ENCODE peak calls at places on chromosomes 11 and 22, in five cellular contexts. K is A549, D is HepG2, O is K562, W is GM12878. X is an unnamed sample.

GRCh38 chr11:12050911-12051667 is 42.7 kb upstream of the DKK3 start:
- DNase-seq in K (no peak), D (no peak), O (no peak), W (no peak), X (no peak)

GRCh38 chr11:126468102-126468521 is 112.6 kb downstream of the ST3GAL4 start:
- DNase-seq in K (no peak), D (no peak), O (no peak), W (no peak), X (no peak)

GRCh38 chr11:79486239-79486984 is 45.6 kb upstream of the TENM4 start:
- DNase-seq in K (no peak), D (no peak), O (no peak), W (no peak), X (no peak)

GRCh38 chr11:26947379-26947844 is 46.5 kb upstream of the FIBIN start:
- DNase-seq in K (no peak), D (no peak), O (no peak), W (no peak), X (peak)

GRCh38 chr11:34266090-34266912 is 91.5 kb downstream of the ABTB2 start:
- DNase-seq in K (no peak), D (no peak), O (peak), W (no peak), X (peak)

GRCh38 chr11:67646535-67647336 is 3.8 kb downstream of the ACY3 start:
- DNase-seq in K (no peak), D (no peak), O (no peak), W (peak), X (no peak)

GRCh38 chr11:15775051-15775541 is 581.2 kb downstream of the SOX6 start:
- DNase-seq in K (no peak), D (no peak), O (no peak), W (no peak), X (peak)

GRCh38 chr11:5737091-5737490 is 843 bp downstream of the OR56B1 start:
- DNase-seq in K (no peak), D (no peak), O (no peak), W (no peak), X (peak)

GRCh38 chr11:119843760-119844330 is 114.8 kb upstream of the NECTIN1 start:
- DNase-seq in K (peak), D (no peak), O (no peak), W (no peak), X (no peak)

GRCh38 chr11:119361961-119362725 is 15.6 kb upstream of the MFRP start:
- DNase-seq in K (no peak), D (no peak), O (peak), W (no peak), X (no peak)

GRCh38 chr11:100602716-100603115 is 84.4 kb upstream of the ARHGAP42 start:
- DNase-seq in K (no peak), D (no peak), O (no peak), W (no peak), X (no peak)

GRCh38 chr11:67468056-67468455 is 995 bp downstream of the TMEM134 start:
- DNase-seq in K (no peak), D (no peak), O (no peak), W (no peak), X (no peak)

GRCh38 chr11:126511475-126512115 is 156.1 kb downstream of the ST3GAL4 start:
- DNase-seq in K (no peak), D (no peak), O (no peak), W (no peak), X (no peak)

GRCh38 chr11:9130297-9130696 is 38.9 kb upstream of the SCUBE2 start:
- DNase-seq in K (no peak), D (no peak), O (no peak), W (no peak), X (no peak)

GRCh38 chr11:2298795-2299747 is 2.6 kb downstream of the C11orf21 start:
- DNase-seq in K (peak), D (peak), O (peak), W (no peak), X (no peak)

GRCh38 chr11:77436501-77436900 is 37.4 kb downstream of the PAK1 start:
- DNase-seq in K (no peak), D (no peak), O (no peak), W (no peak), X (no peak)

GRCh38 chr11:111823629-111824028 is 47.8 kb downstream of the ALG9 start:
- DNase-seq in K (no peak), D (peak), O (no peak), W (no peak), X (no peak)

GRCh38 chr22:27240298-27240885 is 561.2 kb downstream of the MN1 start:
- DNase-seq in K (no peak), D (no peak), O (no peak), W (no peak), X (peak)

GRCh38 chr11:76245720-76246119 is 39.4 kb upstream of the WNT11 start:
- DNase-seq in K (no peak), D (no peak), O (no peak), W (no peak), X (no peak)

GRCh38 chr11:86193297-86194095 is 51.1 kb upstream of the EED start:
- DNase-seq in K (peak), D (peak), O (peak), W (peak), X (peak)

GRCh38 chr11:113974741-113975470 is at the start of gene HTR3A:
- DNase-seq in K (no peak), D (peak), O (peak), W (no peak), X (no peak)

GRCh38 chr11:64472593-64473455 is 113.9 kb downstream of the RPS6KA4 start:
- DNase-seq in K (no peak), D (no peak), O (peak), W (no peak), X (no peak)

GRCh38 chr11:86670179-86670578 is 2.2 kb downstream of the ME3 start:
- DNase-seq in K (no peak), D (no peak), O (no peak), W (no peak), X (peak)

GRCh38 chr11:123122341-123122740 is 60.4 kb upstream of the HSPA8 start:
- DNase-seq in K (no peak), D (no peak), O (no peak), W (no peak), X (peak)

GRCh38 chr22:41579297-41579996 is 10.2 kb downstream of the PMM1 start:
- DNase-seq in K (no peak), D (no peak), O (no peak), W (no peak), X (no peak)
- TF ChIP-seq BHLHE40 in K (no peak), D (no peak), O (no peak), W (no peak), X (no peak)

DNA sequence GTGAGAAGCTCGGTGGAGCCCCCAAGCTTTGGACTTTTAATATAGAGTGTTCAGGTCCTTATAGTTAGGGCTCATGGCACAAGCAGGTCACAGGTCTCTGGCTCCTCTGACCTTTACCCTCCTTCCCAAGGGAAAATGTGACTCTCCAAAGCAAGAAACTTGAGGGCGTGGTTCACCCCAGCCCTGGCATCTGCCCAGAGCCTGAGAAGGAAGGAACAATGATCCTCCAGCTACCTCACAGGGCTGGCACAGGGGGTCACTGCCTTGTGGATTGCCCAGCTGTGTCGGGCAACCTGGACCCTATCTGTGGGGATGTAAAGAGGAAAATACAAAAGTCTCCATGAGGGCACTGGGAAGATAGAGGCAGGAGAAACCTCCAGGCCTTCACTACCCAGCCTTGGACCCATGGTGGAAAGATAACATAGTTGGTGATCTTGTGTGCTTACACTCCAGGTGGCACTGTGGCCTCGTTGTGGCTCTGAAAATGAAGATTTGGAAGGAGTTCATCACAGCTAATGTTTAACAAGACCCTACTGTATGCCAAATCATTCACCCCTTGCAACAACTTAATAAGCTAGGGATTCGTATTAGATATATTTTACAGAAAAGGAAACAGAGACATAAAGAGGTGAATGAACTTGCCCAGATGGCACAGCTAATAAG is 3.8 kb upstream of the ZNF195 start:
- DNase-seq in K (no peak), D (no peak), O (no peak), W (no peak), X (no peak)
- TF ChIP-seq CTCF in K (no peak), D (peak), O (no peak), W (no peak), X (peak)

DNA sequence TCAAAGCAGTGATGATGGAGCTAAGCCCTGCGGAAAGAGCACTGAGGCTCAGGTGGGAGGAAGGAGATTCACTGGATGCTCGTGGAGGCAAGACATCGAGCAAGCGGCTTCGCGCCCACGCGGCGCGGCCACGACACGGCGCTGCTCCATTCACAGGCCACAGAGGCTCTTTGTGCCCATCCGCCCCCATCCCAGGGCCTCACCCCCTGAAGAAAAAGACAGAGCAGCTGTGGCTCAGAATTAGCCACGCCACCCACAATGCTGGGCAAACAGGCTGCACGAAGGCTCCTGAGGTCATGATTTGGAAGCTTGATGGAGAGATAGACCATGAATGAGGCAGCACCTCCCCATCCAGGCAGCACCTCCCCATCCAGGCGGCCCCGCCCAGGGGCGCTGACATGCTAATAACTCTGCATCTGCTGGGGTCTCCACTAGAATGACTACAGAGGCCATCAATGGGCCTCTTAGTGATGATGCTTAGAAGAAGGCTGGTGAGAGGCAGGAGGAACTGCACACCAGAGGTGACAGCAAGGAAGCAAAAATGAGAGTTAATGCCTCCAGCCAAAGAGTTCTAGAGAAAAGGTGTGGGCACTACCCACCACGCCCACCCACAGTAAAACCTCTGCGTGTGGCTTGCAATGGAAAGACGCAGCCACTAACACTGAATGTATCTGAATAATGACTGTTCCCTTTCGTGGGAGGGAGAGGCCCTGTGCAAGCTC is 43.5 kb downstream of the MYH9 start:
- DNase-seq in K (no peak), D (no peak), O (no peak), W (no peak), X (no peak)
- TF ChIP-seq BHLHE40 in K (no peak), D (no peak), O (no peak), W (no peak), X (no peak)

GRCh38 chr22:20180245-20180630 is 29.4 kb upstream of the CCDC188 start:
- DNase-seq in K (no peak), D (no peak), O (no peak), W (no peak), X (no peak)
- TF ChIP-seq CTCF in K (no peak), D (peak), O (peak), W (no peak), X (peak)

GRCh38 chr11:1226981-1227550 is 4.2 kb downstream of the MUC5B start:
- DNase-seq in K (peak), D (no peak), O (peak), W (no peak), X (peak)
- TF ChIP-seq BHLHE40 in K (no peak), D (no peak), O (no peak), W (no peak), X (no peak)

DNA sequence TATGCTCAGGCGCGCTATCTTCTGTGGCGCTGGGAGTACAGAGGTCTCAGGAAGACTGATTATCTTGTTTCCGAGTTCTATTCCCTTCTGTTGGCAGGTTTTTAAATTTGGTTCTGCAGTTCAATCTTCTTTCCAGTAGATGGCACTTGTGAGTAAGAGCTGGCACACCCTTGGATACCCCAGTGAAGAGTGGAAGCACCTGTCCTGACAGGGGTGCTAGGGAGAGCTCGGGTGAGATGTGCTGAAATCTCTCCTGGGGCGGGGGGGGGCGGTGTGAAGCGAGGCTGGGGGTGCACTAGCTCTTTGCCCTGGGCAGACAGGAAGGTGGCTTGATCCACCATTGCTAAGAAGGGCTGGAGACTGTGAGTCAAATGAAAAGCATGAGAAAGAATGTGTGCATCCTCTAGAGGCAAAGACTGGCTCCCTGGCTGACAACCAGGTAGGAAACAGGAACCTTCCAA is 679.9 kb upstream of the CCDC179 start:
- DNase-seq in K (peak), D (peak), O (peak), W (peak), X (peak)
- TF ChIP-seq CTCF in K (peak), D (peak), O (peak), W (peak), X (peak)

GRCh38 chr11:121522043-121522941 is 69.5 kb upstream of the SORL1-AS1 start:
- DNase-seq in K (no peak), D (no peak), O (no peak), W (no peak), X (no peak)
- TF ChIP-seq BHLHE40 in K (no peak), D (no peak), O (no peak), W (no peak), X (no peak)

DNA sequence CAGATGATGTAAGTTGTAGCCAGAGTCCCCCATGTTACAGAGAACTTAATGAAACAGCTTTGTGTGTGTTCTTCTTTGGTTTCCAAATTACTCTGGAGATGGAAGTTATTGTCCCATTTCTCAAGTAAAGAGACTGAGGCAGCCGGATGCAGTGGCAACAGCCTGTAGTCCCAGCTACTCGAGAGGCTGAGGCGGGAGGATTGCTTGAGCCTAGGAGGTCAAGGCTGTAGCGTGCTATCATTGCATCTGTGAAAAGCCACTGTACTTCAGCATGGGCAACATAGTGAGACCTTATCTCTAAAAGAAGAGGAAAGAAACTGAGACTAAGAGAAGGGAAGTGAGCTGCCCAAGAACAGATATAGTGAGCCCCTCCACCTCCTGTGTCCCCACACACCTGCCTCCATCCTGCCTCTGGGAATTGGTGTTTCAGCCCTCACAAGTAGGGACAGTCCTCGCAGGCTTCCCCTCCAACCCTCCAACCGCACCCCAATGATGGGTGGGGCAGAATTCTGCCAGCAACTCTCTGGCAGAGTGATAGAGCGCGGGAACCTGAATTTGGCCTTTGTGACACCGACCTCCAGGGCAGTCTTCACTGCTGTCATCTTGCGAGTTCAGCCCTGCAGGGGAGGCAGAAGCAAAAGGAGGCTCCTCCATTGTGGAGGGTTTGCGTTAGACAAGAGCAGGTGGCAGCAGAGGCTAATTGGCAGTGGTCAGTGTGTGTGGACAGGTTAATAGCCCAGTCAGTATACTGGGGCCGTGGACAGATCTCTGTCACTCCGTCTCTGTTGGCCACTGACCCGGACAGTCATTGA is 1.6 kb downstream of the PDXP start:
- DNase-seq in K (no peak), D (no peak), O (peak), W (no peak), X (no peak)
- TF ChIP-seq CTCF in K (no peak), D (no peak), O (no peak), W (no peak), X (no peak)

GRCh38 chr22:43381693-43382092 is 30.1 kb upstream of the MPPED1 start:
- DNase-seq in K (no peak), D (no peak), O (no peak), W (no peak), X (peak)

GRCh38 chr22:43376765-43377485 is 33.8 kb upstream of the SCUBE1 start:
- DNase-seq in K (no peak), D (no peak), O (no peak), W (peak), X (no peak)

GRCh38 chr22:43378011-43378704 is 33.7 kb upstream of the MPPED1 start:
- DNase-seq in K (no peak), D (peak), O (no peak), W (peak), X (peak)

GRCh38 chr22:43375951-43376455 is 32.8 kb upstream of the SCUBE1 start:
- DNase-seq in K (no peak), D (no peak), O (no peak), W (no peak), X (peak)

DNA sequence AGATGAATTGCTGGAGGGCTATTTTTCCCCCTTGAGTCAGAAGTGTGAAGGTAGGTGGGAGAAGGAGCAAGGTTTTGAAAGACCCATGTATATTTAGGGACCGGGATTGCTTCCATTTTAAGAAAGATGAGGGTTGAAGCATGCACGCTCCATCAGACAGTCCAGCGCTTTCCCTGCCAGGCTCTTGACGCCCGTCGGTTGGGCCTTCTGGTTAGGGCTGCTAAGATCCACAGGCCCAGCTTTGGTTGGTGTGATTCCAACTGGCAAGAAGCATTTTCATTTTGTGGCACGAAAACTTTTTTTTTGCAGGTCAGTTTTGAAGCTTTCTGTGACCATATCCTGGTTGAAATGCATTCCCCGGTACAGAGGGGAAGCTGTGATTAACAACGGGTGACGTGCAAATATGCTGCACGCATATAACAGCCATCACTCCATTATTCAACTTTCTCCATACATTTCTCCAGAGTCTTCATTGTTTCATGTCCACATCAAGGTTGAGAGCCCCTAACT is 34.3 kb upstream of the MPPED1 start:
- DNase-seq in K (no peak), D (no peak), O (no peak), W (no peak), X (peak)
- TF ChIP-seq BHLHE40 in K (no peak), D (no peak), O (no peak), W (no peak), X (no peak)

GRCh38 chr11:44994753-44995152 is 44.1 kb upstream of the TP53I11 start:
- DNase-seq in K (no peak), D (no peak), O (no peak), W (no peak), X (no peak)
- TF ChIP-seq CTCF in K (no peak), D (peak), O (no peak), W (no peak), X (no peak)

X was measured in IMR-90.